ENCODE peak calls at places on chromosomes 7 and 10, in ten cellular contexts. N is GM10248; L is Right ventricle myocardium superior; A is stimulated activated CD4-positive, alpha-beta T cell treated with anti-CD3 and anti-CD28 coated beads, Interleukin-15, amount 100 ng/mL, for 24 hours; M is MM.1S; E is BJ; Z is A172; W is cardiac muscle cell; O is ACHN; J is RPMI7951. F is an unnamed sample.

GRCh38 chr7:36686499-36686898 is 37.8 kb downstream of the AOAH start:
- DNase-seq in N (no peak), L (no peak), A (peak; percentile 73), M (no peak), E (no peak), Z (peak; percentile 83), W (no peak), O (peak; percentile 37), J (peak; percentile 42), F (no peak)

GRCh38 chr10:119525116-119525515 is 17.4 kb downstream of the RGS10 start:
- DNase-seq in N (no peak), L (no peak), A (no peak), M (no peak), E (no peak), Z (no peak), W (no peak), O (no peak), J (no peak), F (no peak)

GRCh38 chr7:139875821-139876241 is 46.8 kb downstream of the TBXAS1 start:
- DNase-seq in N (no peak), L (no peak), A (no peak), M (no peak), E (no peak), Z (no peak), W (no peak), O (peak; percentile 87), J (no peak), F (peak; percentile 28)

GRCh38 chr10:3892440-3893101 is 107.6 kb upstream of the KLF6 start:
- DNase-seq in N (no peak), L (no peak), A (no peak), M (no peak), E (no peak), Z (no peak), W (no peak), O (no peak), J (no peak), F (no peak)

GRCh38 chr10:13956826-13957225 is 370.1 kb downstream of the PRPF18 start:
- DNase-seq in N (no peak), L (peak; percentile 80), A (no peak), M (no peak), E (no peak), Z (no peak), W (no peak), O (no peak), J (no peak), F (no peak)

GRCh38 chr7:88141025-88141424 is 78.8 kb downstream of the SRI start:
- DNase-seq in N (no peak), L (no peak), A (no peak), M (no peak), E (no peak), Z (peak; percentile 47), W (peak; percentile 54), O (no peak), J (no peak), F (no peak)

GRCh38 chr10:13231808-13232207 is 2.4 kb downstream of the UCMA start:
- DNase-seq in N (no peak), L (no peak), A (no peak), M (no peak), E (no peak), Z (no peak), W (no peak), O (no peak), J (no peak), F (no peak)

GRCh38 chr10:96468845-96469244 is 44.9 kb downstream of the TLL2 start:
- DNase-seq in N (no peak), L (no peak), A (no peak), M (no peak), E (no peak), Z (no peak), W (no peak), O (no peak), J (peak; percentile 3), F (no peak)

GRCh38 chr10:69716711-69717560 is 84.8 kb upstream of the COL13A1 start:
- DNase-seq in N (peak; percentile 70), L (peak; percentile 70), A (peak; percentile 77), M (peak; percentile 45), E (no peak), Z (peak; percentile 48), W (peak; percentile 89), O (peak; percentile 58), J (peak; percentile 43), F (peak; percentile 36)

GRCh38 chr7:101804642-101805401 is 12.6 kb upstream of the CUX1 start:
- DNase-seq in N (no peak), L (no peak), A (peak; percentile 11), M (peak; percentile 26), E (no peak), Z (no peak), W (no peak), O (peak; percentile 31), J (peak; percentile 13), F (no peak)

GRCh38 chr7:135601182-135601581 is 43.5 kb downstream of the NUP205 start:
- DNase-seq in N (no peak), L (no peak), A (no peak), M (no peak), E (no peak), Z (no peak), W (no peak), O (peak; percentile 18), J (no peak), F (no peak)

GRCh38 chr10:58577394-58577793 is 64.7 kb downstream of the BICC1 start:
- DNase-seq in N (no peak), L (no peak), A (no peak), M (no peak), E (peak; percentile 44), Z (no peak), W (no peak), O (no peak), J (peak; percentile 58), F (no peak)

GRCh38 chr7:25289522-25289921 is 61.2 kb upstream of the NPVF start:
- DNase-seq in N (no peak), L (no peak), A (no peak), M (no peak), E (no peak), Z (no peak), W (no peak), O (no peak), J (no peak), F (no peak)

GRCh38 chr10:3424102-3424803 is 251.7 kb upstream of the PITRM1 start:
- DNase-seq in N (no peak), L (peak; percentile 79), A (no peak), M (no peak), E (no peak), Z (peak; percentile 87), W (no peak), O (no peak), J (peak; percentile 96), F (no peak)

GRCh38 chr7:27097686-27098492 is 2.1 kb upstream of the HOXA1 start:
- DNase-seq in N (no peak), L (no peak), A (no peak), M (no peak), E (no peak), Z (peak; percentile 25), W (no peak), O (peak; percentile 71), J (peak; percentile 23), F (no peak)

GRCh38 chr7:4212376-4212775 is 469.7 kb upstream of the FOXK1 start:
- DNase-seq in N (no peak), L (no peak), A (no peak), M (no peak), E (no peak), Z (no peak), W (no peak), O (no peak), J (no peak), F (no peak)